ENCODE peak calls at places on chromosomes 11 and 22, in ten cellular contexts. M, L, E, C, P, Z, D, Q, I and H are unnamed samples.

GRCh38 chr11:69416746-69417145 is 64.7 kb upstream of the LINC01488 start:
- DNase-seq in M (no peak), L (no peak), E (no peak), C (no peak), P (no peak), Z (no peak), D (no peak), Q (no peak), I (no peak), H (no peak)

GRCh38 chr22:33018232-33018864 is 39.8 kb downstream of the SYN3 start:
- DNase-seq in M (no peak), L (peak; percentile 37), E (peak; percentile 47), C (peak; percentile 47), P (peak; percentile 52), Z (peak; percentile 39), D (peak; percentile 71), Q (peak; percentile 14), I (peak; percentile 14), H (peak; percentile 8)

GRCh38 chr11:105156231-105156630 is 16.7 kb upstream of the CARD18 start:
- DNase-seq in M (no peak), L (no peak), E (peak; percentile 61), C (no peak), P (no peak), Z (no peak), D (no peak), Q (no peak), I (no peak), H (no peak)

GRCh38 chr11:44564653-44565007 is 833 bp upstream of the CD82 start:
- DNase-seq in M (no peak), L (no peak), E (peak; percentile 91), C (peak; percentile 82), P (peak; percentile 88), Z (peak; percentile 76), D (peak; percentile 85), Q (no peak), I (peak; percentile 78), H (no peak)

GRCh38 chr11:113994077-113994954 is 19.4 kb downstream of the HTR3A start:
- DNase-seq in M (peak; percentile 21), L (no peak), E (no peak), C (no peak), P (no peak), Z (no peak), D (peak; percentile 36), Q (no peak), I (peak; percentile 60), H (no peak)

GRCh38 chr22:20912494-20912893 is 4.7 kb upstream of the CRKL start:
- DNase-seq in M (no peak), L (no peak), E (no peak), C (no peak), P (no peak), Z (no peak), D (no peak), Q (no peak), I (no peak), H (no peak)

GRCh38 chr22:44615602-44616180 is 86.3 kb upstream of the PRR5 start:
- DNase-seq in M (no peak), L (no peak), E (no peak), C (no peak), P (peak; percentile 21), Z (no peak), D (no peak), Q (no peak), I (no peak), H (no peak)

GRCh38 chr11:94767701-94768601 is at the start of gene AMOTL1:
- DNase-seq in M (no peak), L (peak; percentile 74), E (peak; percentile 70), C (peak; percentile 74), P (peak; percentile 94), Z (peak; percentile 89), D (peak; percentile 71), Q (peak; percentile 79), I (no peak), H (no peak)

GRCh38 chr11:129252621-129253020 is 60.5 kb upstream of the ARHGAP32 start:
- DNase-seq in M (no peak), L (no peak), E (no peak), C (no peak), P (no peak), Z (no peak), D (no peak), Q (no peak), I (no peak), H (no peak)

GRCh38 chr11:60985501-60985900 is 14.0 kb downstream of the CD6 start:
- DNase-seq in M (no peak), L (no peak), E (no peak), C (no peak), P (no peak), Z (no peak), D (no peak), Q (no peak), I (no peak), H (no peak)

GRCh38 chr11:204587-205109 is 2.6 kb downstream of the BET1L start:
- DNase-seq in M (no peak), L (no peak), E (no peak), C (no peak), P (no peak), Z (no peak), D (peak; percentile 14), Q (no peak), I (no peak), H (no peak)

GRCh38 chr11:34564406-34564805 is 50.8 kb upstream of the ELF5 start:
- DNase-seq in M (no peak), L (no peak), E (no peak), C (peak; percentile 10), P (no peak), Z (no peak), D (no peak), Q (no peak), I (no peak), H (no peak)

GRCh38 chr22:28589102-28589501 is 90.5 kb downstream of the TTC28 start:
- DNase-seq in M (no peak), L (no peak), E (no peak), C (no peak), P (no peak), Z (no peak), D (no peak), Q (no peak), I (no peak), H (no peak)

GRCh38 chr22:48089601-48090331 is 1327.3 kb downstream of the TBC1D22A start:
- DNase-seq in M (no peak), L (no peak), E (no peak), C (no peak), P (no peak), Z (no peak), D (no peak), Q (peak; percentile 83), I (no peak), H (no peak)

GRCh38 chr11:87740968-87741367 is 434.3 kb downstream of the RAB38 start:
- DNase-seq in M (no peak), L (no peak), E (no peak), C (no peak), P (no peak), Z (no peak), D (no peak), Q (no peak), I (no peak), H (no peak)

GRCh38 chr11:18368236-18368635 is 26.1 kb upstream of the LDHA start:
- DNase-seq in M (no peak), L (no peak), E (no peak), C (peak; percentile 58), P (no peak), Z (no peak), D (no peak), Q (no peak), I (no peak), H (no peak)

GRCh38 chr22:35905894-35906293 is 122.7 kb downstream of the RBFOX2 start:
- DNase-seq in M (no peak), L (no peak), E (no peak), C (no peak), P (no peak), Z (no peak), D (no peak), Q (no peak), I (no peak), H (no peak)

GRCh38 chr11:33802414-33802950 is 28.2 kb upstream of the FBXO3 start:
- DNase-seq in M (no peak), L (peak; percentile 81), E (peak; percentile 92), C (peak; percentile 88), P (no peak), Z (peak; percentile 73), D (peak; percentile 58), Q (peak; percentile 18), I (peak; percentile 81), H (no peak)

GRCh38 chr11:44834846-44835245 is 108.1 kb downstream of the TSPAN18 start:
- DNase-seq in M (no peak), L (no peak), E (no peak), C (no peak), P (no peak), Z (no peak), D (no peak), Q (no peak), I (no peak), H (no peak)

GRCh38 chr11:64924910-64925284 is 408 bp downstream of the PPP2R5B start:
- DNase-seq in M (no peak), L (no peak), E (peak; percentile 26), C (no peak), P (no peak), Z (no peak), D (no peak), Q (no peak), I (peak; percentile 34), H (no peak)

GRCh38 chr11:111428113-111428876 is 49.2 kb upstream of the POU2AF1 start:
- DNase-seq in M (no peak), L (no peak), E (peak; percentile 39), C (no peak), P (no peak), Z (no peak), D (no peak), Q (no peak), I (no peak), H (no peak)

GRCh38 chr22:19855504-19856409 is 1.1 kb upstream of the GNB1L start:
- DNase-seq in M (peak; percentile 37), L (peak; percentile 70), E (peak; percentile 54), C (peak; percentile 58), P (peak; percentile 79), Z (peak; percentile 67), D (peak; percentile 56), Q (peak; percentile 77), I (peak; percentile 65), H (peak; percentile 35)

GRCh38 chr11:79661373-79661772 is 220.5 kb upstream of the TENM4 start:
- DNase-seq in M (no peak), L (no peak), E (no peak), C (no peak), P (no peak), Z (no peak), D (no peak), Q (no peak), I (no peak), H (no peak)

GRCh38 chr22:42077486-42078125 is 1.9 kb upstream of the SMDT1 start:
- DNase-seq in M (no peak), L (no peak), E (no peak), C (no peak), P (no peak), Z (no peak), D (no peak), Q (no peak), I (no peak), H (no peak)

GRCh38 chr11:28110108-28110838 is 2.1 kb downstream of the METTL15 start:
- DNase-seq in M (peak; percentile 30), L (peak; percentile 88), E (peak; percentile 90), C (peak; percentile 83), P (peak; percentile 79), Z (peak; percentile 31), D (peak; percentile 77), Q (peak; percentile 63), I (peak; percentile 67), H (peak; percentile 25)

GRCh38 chr22:20853236-20853660 is 5.4 kb downstream of the PI4KA start:
- DNase-seq in M (no peak), L (no peak), E (peak; percentile 81), C (no peak), P (no peak), Z (no peak), D (no peak), Q (no peak), I (no peak), H (no peak)

GRCh38 chr11:101617735-101618332 is 34.0 kb upstream of the TRPC6 start:
- DNase-seq in M (no peak), L (no peak), E (no peak), C (no peak), P (no peak), Z (no peak), D (no peak), Q (no peak), I (no peak), H (no peak)

GRCh38 chr11:45444796-45445195 is 158.7 kb upstream of the SYT13 start:
- DNase-seq in M (no peak), L (peak; percentile 23), E (peak; percentile 12), C (no peak), P (no peak), Z (no peak), D (no peak), Q (peak; percentile 16), I (no peak), H (no peak)